ENCODE peak calls at places on chromosomes 16 and 17, in five cellular contexts. N is IMR-90, P is ACHN, B is AG10803, I is natural killer cell. U is an unnamed sample.

GRCh38 chr16:2270588-2271470 is 2.9 kb upstream of the RNPS1 start:
- DNase-seq in N (no peak), P (no peak), B (no peak), I (no peak), U (no peak)

GRCh38 chr17:73189417-73190099 is 3.3 kb upstream of the COG1 start:
- DNase-seq in N (peak), P (peak), B (peak), I (no peak), U (peak)

GRCh38 chr16:12902511-12903324 is 1.3 kb downstream of the SHISA9 start:
- DNase-seq in N (no peak), P (peak), B (no peak), I (no peak), U (no peak)

GRCh38 chr17:39599006-39599664 is 8.6 kb downstream of the NEUROD2 start:
- DNase-seq in N (no peak), P (no peak), B (no peak), I (no peak), U (no peak)

GRCh38 chr16:89377446-89377838 is 112.9 kb downstream of the ANKRD11 start:
- DNase-seq in N (no peak), P (no peak), B (no peak), I (no peak), U (no peak)

GRCh38 chr17:72634621-72635020 is 457.9 kb downstream of the SLC39A11 start:
- DNase-seq in N (no peak), P (no peak), B (no peak), I (no peak), U (no peak)

GRCh38 chr16:4515611-4516233 is 22.9 kb downstream of the CDIP1 start:
- DNase-seq in N (no peak), P (no peak), B (no peak), I (no peak), U (no peak)

GRCh38 chr17:66952031-66952524 is 12.4 kb upstream of the CACNG4 start:
- DNase-seq in N (peak), P (peak), B (peak), I (no peak), U (peak)

GRCh38 chr17:13728751-13729150 is 127.0 kb upstream of the HS3ST3A1 start:
- DNase-seq in N (peak), P (no peak), B (peak), I (no peak), U (no peak)

GRCh38 chr16:89409161-89409711 is 81.1 kb downstream of the ANKRD11 start:
- DNase-seq in N (peak), P (no peak), B (no peak), I (peak), U (peak)

GRCh38 chr16:2082983-2083364 is 35.2 kb downstream of the TSC2 start:
- DNase-seq in N (no peak), P (no peak), B (no peak), I (no peak), U (no peak)

GRCh38 chr17:33385133-33385532 is 92.0 kb upstream of the ASIC2 start:
- DNase-seq in N (no peak), P (no peak), B (no peak), I (no peak), U (no peak)

GRCh38 chr16:48082516-48082915 is 73.3 kb downstream of the ABCC12 start:
- DNase-seq in N (peak), P (no peak), B (peak), I (no peak), U (peak)

GRCh38 chr16:22321340-22322001 is 24.3 kb downstream of the POLR3E start:
- DNase-seq in N (peak), P (peak), B (peak), I (peak), U (peak)

GRCh38 chr16:15854906-15855703 is 1.7 kb downstream of the MYH11 start:
- DNase-seq in N (no peak), P (no peak), B (no peak), I (no peak), U (no peak)

GRCh38 chr16:80144191-80144590 is 396.6 kb upstream of the DYNLRB2 start:
- DNase-seq in N (peak), P (no peak), B (no peak), I (no peak), U (no peak)

GRCh38 chr17:5785343-5785742 is 201.0 kb upstream of the NLRP1 start:
- DNase-seq in N (peak), P (peak), B (peak), I (no peak), U (peak)

GRCh38 chr16:11743308-11744074 is 834 bp upstream of the TXNDC11 start:
- DNase-seq in N (peak), P (peak), B (peak), I (peak), U (peak)

GRCh38 chr17:58402047-58402446 is 15.3 kb downstream of the RNF43 start:
- DNase-seq in N (no peak), P (no peak), B (peak), I (no peak), U (peak)

GRCh38 chr17:81991684-81992513 is 14.5 kb downstream of the ASPSCR1 start:
- DNase-seq in N (peak), P (no peak), B (peak), I (no peak), U (peak)

GRCh38 chr16:13997933-13998332 is 73.2 kb upstream of the MRTFB start:
- DNase-seq in N (no peak), P (peak), B (no peak), I (no peak), U (no peak)

GRCh38 chr16:51391798-51392511 is 240.9 kb upstream of the SALL1 start:
- DNase-seq in N (no peak), P (no peak), B (no peak), I (no peak), U (no peak)

GRCh38 chr17:33015716-33016346 is 24.2 kb downstream of the SPACA3 start:
- DNase-seq in N (no peak), P (no peak), B (no peak), I (no peak), U (no peak)

GRCh38 chr16:138049-138417 is 440 bp downstream of the NPRL3 start:
- DNase-seq in N (no peak), P (peak), B (peak), I (peak), U (peak)

GRCh38 chr16:77062878-77063566 is 128.0 kb upstream of the MON1B start:
- DNase-seq in N (no peak), P (no peak), B (no peak), I (no peak), U (no peak)

GRCh38 chr17:65685110-65685509 is 123.7 kb upstream of the AXIN2 start:
- DNase-seq in N (no peak), P (no peak), B (peak), I (no peak), U (no peak)

GRCh38 chr16:83980794-83981193 is 12.8 kb downstream of the NECAB2 start:
- DNase-seq in N (no peak), P (no peak), B (no peak), I (no peak), U (no peak)

GRCh38 chr16:23575834-23576233 is 18.3 kb downstream of the UBFD1 start:
- DNase-seq in N (peak), P (no peak), B (no peak), I (no peak), U (no peak)

GRCh38 chr16:75239463-75240122 is 11.8 kb downstream of the BCAR1 start:
- DNase-seq in N (no peak), P (no peak), B (no peak), I (no peak), U (no peak)

GRCh38 chr17:35056013-35056412 is 7.5 kb downstream of the RFFL start:
- DNase-seq in N (no peak), P (peak), B (no peak), I (no peak), U (no peak)

GRCh38 chr17:12510535-12510934 is 155.2 kb upstream of the MYOCD start:
- DNase-seq in N (peak), P (no peak), B (peak), I (no peak), U (no peak)

GRCh38 chr17:82177276-82177675 is 35.4 kb downstream of the CCDC57 start:
- DNase-seq in N (no peak), P (no peak), B (no peak), I (no peak), U (no peak)

U was measured in brain microvascular endothelial cell.